ENCODE peak calls at places on chromosome 9, in eight cellular contexts. One of them, this sample, is unnamed.

GRCh38 chr9:82601272-82601835 is 461.6 kb downstream of the RASEF start:
- DNase-seq in AG09319: peak
- DNase-seq in NK-92 treated with Interleukin-12 subunit alpha and Interleukin-12 subunit beta, amount 100 ng/mL, for 24 hours: no peak
- DNase-seq in Ammon's horn: no peak
- DNase-seq in activated CD4-positive, CD25-positive, alpha-beta regulatory T cell treated with anti-CD3 and anti-CD28 coated beads, Interleukin-2, amount 50 U/mL, for 16 hours: no peak
- DNase-seq in NT2/D1: no peak
- DNase-seq in activated CD8-positive, alpha-beta memory T cell treated with anti-CD3 and anti-CD28 coated beads for 1 hour: no peak
- DNase-seq in GM20000: no peak
- DNase-seq in this sample: no peak

GRCh38 chr9:715743-716400 is 125.6 kb upstream of the DMRT1 start:
- DNase-seq in NT2/D1: no peak
- DNase-seq in activated CD4-positive, CD25-positive, alpha-beta regulatory T cell treated with anti-CD3 and anti-CD28 coated beads, Interleukin-2, amount 50 U/mL, for 16 hours: no peak
- DNase-seq in GM20000: no peak
- DNase-seq in AG09319: no peak
- DNase-seq in Ammon's horn: peak
- DNase-seq in activated CD8-positive, alpha-beta memory T cell treated with anti-CD3 and anti-CD28 coated beads for 1 hour: no peak
- DNase-seq in NK-92 treated with Interleukin-12 subunit alpha and Interleukin-12 subunit beta, amount 100 ng/mL, for 24 hours: no peak
- DNase-seq in this sample: no peak

GRCh38 chr9:94826044-94826443 is 99.5 kb downstream of the AOPEP start:
- DNase-seq in AG09319: no peak
- DNase-seq in Ammon's horn: no peak
- DNase-seq in activated CD8-positive, alpha-beta memory T cell treated with anti-CD3 and anti-CD28 coated beads for 1 hour: no peak
- DNase-seq in activated CD4-positive, CD25-positive, alpha-beta regulatory T cell treated with anti-CD3 and anti-CD28 coated beads, Interleukin-2, amount 50 U/mL, for 16 hours: no peak
- DNase-seq in GM20000: no peak
- DNase-seq in NK-92 treated with Interleukin-12 subunit alpha and Interleukin-12 subunit beta, amount 100 ng/mL, for 24 hours: no peak
- DNase-seq in NT2/D1: no peak
- DNase-seq in this sample: no peak

GRCh38 chr9:109133533-109133932 is 13.8 kb upstream of the TMEM245 start:
- DNase-seq in NT2/D1: no peak
- DNase-seq in activated CD8-positive, alpha-beta memory T cell treated with anti-CD3 and anti-CD28 coated beads for 1 hour: no peak
- DNase-seq in NK-92 treated with Interleukin-12 subunit alpha and Interleukin-12 subunit beta, amount 100 ng/mL, for 24 hours: no peak
- DNase-seq in GM20000: no peak
- DNase-seq in Ammon's horn: no peak
- DNase-seq in AG09319: no peak
- DNase-seq in activated CD4-positive, CD25-positive, alpha-beta regulatory T cell treated with anti-CD3 and anti-CD28 coated beads, Interleukin-2, amount 50 U/mL, for 16 hours: no peak
- DNase-seq in this sample: no peak

GRCh38 chr9:12884736-12885395 is 110.0 kb downstream of the LURAP1L start:
- DNase-seq in GM20000: no peak
- DNase-seq in NT2/D1: no peak
- DNase-seq in activated CD4-positive, CD25-positive, alpha-beta regulatory T cell treated with anti-CD3 and anti-CD28 coated beads, Interleukin-2, amount 50 U/mL, for 16 hours: no peak
- DNase-seq in NK-92 treated with Interleukin-12 subunit alpha and Interleukin-12 subunit beta, amount 100 ng/mL, for 24 hours: no peak
- DNase-seq in Ammon's horn: peak
- DNase-seq in activated CD8-positive, alpha-beta memory T cell treated with anti-CD3 and anti-CD28 coated beads for 1 hour: no peak
- DNase-seq in AG09319: peak
- DNase-seq in this sample: peak

GRCh38 chr9:136433849-136434579 is 5.6 kb downstream of the INPP5E start:
- DNase-seq in AG09319: no peak
- DNase-seq in GM20000: no peak
- DNase-seq in NT2/D1: no peak
- DNase-seq in activated CD4-positive, CD25-positive, alpha-beta regulatory T cell treated with anti-CD3 and anti-CD28 coated beads, Interleukin-2, amount 50 U/mL, for 16 hours: no peak
- DNase-seq in Ammon's horn: no peak
- DNase-seq in NK-92 treated with Interleukin-12 subunit alpha and Interleukin-12 subunit beta, amount 100 ng/mL, for 24 hours: no peak
- DNase-seq in activated CD8-positive, alpha-beta memory T cell treated with anti-CD3 and anti-CD28 coated beads for 1 hour: no peak
- DNase-seq in this sample: no peak

GRCh38 chr9:17191095-17191494 is 56.3 kb downstream of the CNTLN start:
- DNase-seq in GM20000: no peak
- DNase-seq in activated CD4-positive, CD25-positive, alpha-beta regulatory T cell treated with anti-CD3 and anti-CD28 coated beads, Interleukin-2, amount 50 U/mL, for 16 hours: no peak
- DNase-seq in AG09319: no peak
- DNase-seq in Ammon's horn: no peak
- DNase-seq in activated CD8-positive, alpha-beta memory T cell treated with anti-CD3 and anti-CD28 coated beads for 1 hour: no peak
- DNase-seq in NT2/D1: no peak
- DNase-seq in NK-92 treated with Interleukin-12 subunit alpha and Interleukin-12 subunit beta, amount 100 ng/mL, for 24 hours: no peak
- DNase-seq in this sample: no peak

GRCh38 chr9:12933957-12934356 is 159.1 kb downstream of the LURAP1L start:
- DNase-seq in activated CD4-positive, CD25-positive, alpha-beta regulatory T cell treated with anti-CD3 and anti-CD28 coated beads, Interleukin-2, amount 50 U/mL, for 16 hours: no peak
- DNase-seq in GM20000: no peak
- DNase-seq in NT2/D1: no peak
- DNase-seq in AG09319: no peak
- DNase-seq in NK-92 treated with Interleukin-12 subunit alpha and Interleukin-12 subunit beta, amount 100 ng/mL, for 24 hours: no peak
- DNase-seq in activated CD8-positive, alpha-beta memory T cell treated with anti-CD3 and anti-CD28 coated beads for 1 hour: no peak
- DNase-seq in Ammon's horn: no peak
- DNase-seq in this sample: no peak

GRCh38 chr9:135552021-135552697 is 6.2 kb downstream of the OBP2A start:
- DNase-seq in NK-92 treated with Interleukin-12 subunit alpha and Interleukin-12 subunit beta, amount 100 ng/mL, for 24 hours: no peak
- DNase-seq in AG09319: no peak
- DNase-seq in activated CD4-positive, CD25-positive, alpha-beta regulatory T cell treated with anti-CD3 and anti-CD28 coated beads, Interleukin-2, amount 50 U/mL, for 16 hours: no peak
- DNase-seq in NT2/D1: no peak
- DNase-seq in Ammon's horn: no peak
- DNase-seq in activated CD8-positive, alpha-beta memory T cell treated with anti-CD3 and anti-CD28 coated beads for 1 hour: no peak
- DNase-seq in GM20000: no peak
- DNase-seq in this sample: no peak

GRCh38 chr9:33677506-33677809 is 117.9 kb upstream of the PRSS3 start:
- DNase-seq in activated CD8-positive, alpha-beta memory T cell treated with anti-CD3 and anti-CD28 coated beads for 1 hour: no peak
- DNase-seq in NK-92 treated with Interleukin-12 subunit alpha and Interleukin-12 subunit beta, amount 100 ng/mL, for 24 hours: no peak
- DNase-seq in activated CD4-positive, CD25-positive, alpha-beta regulatory T cell treated with anti-CD3 and anti-CD28 coated beads, Interleukin-2, amount 50 U/mL, for 16 hours: no peak
- DNase-seq in AG09319: no peak
- DNase-seq in NT2/D1: no peak
- DNase-seq in Ammon's horn: no peak
- DNase-seq in GM20000: no peak
- DNase-seq in this sample: no peak

GRCh38 chr9:94928696-94929372 is 202.3 kb downstream of the AOPEP start:
- DNase-seq in activated CD4-positive, CD25-positive, alpha-beta regulatory T cell treated with anti-CD3 and anti-CD28 coated beads, Interleukin-2, amount 50 U/mL, for 16 hours: no peak
- DNase-seq in NT2/D1: no peak
- DNase-seq in GM20000: no peak
- DNase-seq in Ammon's horn: no peak
- DNase-seq in NK-92 treated with Interleukin-12 subunit alpha and Interleukin-12 subunit beta, amount 100 ng/mL, for 24 hours: no peak
- DNase-seq in AG09319: no peak
- DNase-seq in activated CD8-positive, alpha-beta memory T cell treated with anti-CD3 and anti-CD28 coated beads for 1 hour: no peak
- DNase-seq in this sample: no peak